ENCODE peak calls at places on chromosomes 12 and 14, in eight cellular contexts. F, T, B, Y, J, S, O and M are unnamed samples.

GRCh38 chr14:21825147-21825743 is 151.6 kb upstream of the OR4E1 start:
- DNase-seq in S (no peak), Y (no peak), F (no peak), J (no peak), B (peak), O (peak), T (no peak), M (peak)

GRCh38 chr12:131642771-131643170 is 68.1 kb upstream of the SFSWAP start:
- DNase-seq in F (no peak), B (no peak), Y (no peak), S (no peak), J (no peak), O (no peak), T (no peak), M (no peak)

GRCh38 chr14:71143391-71144290 is 236.4 kb downstream of the PCNX1 start:
- DNase-seq in B (no peak), J (no peak), F (no peak), T (peak), S (peak), O (no peak), Y (no peak), M (no peak)

GRCh38 chr12:131020326-131020725 is 66.6 kb downstream of the ADGRD1 start:
- DNase-seq in S (no peak), B (no peak), O (no peak), Y (no peak), F (no peak), T (no peak), J (no peak), M (no peak)

GRCh38 chr12:47361389-47362031 is 281.8 kb upstream of the AMIGO2 start:
- DNase-seq in B (no peak), T (no peak), F (no peak), O (no peak), S (no peak), J (no peak), Y (peak), M (no peak)

GRCh38 chr14:91985008-91985407 is 37.5 kb upstream of the FBLN5 start:
- DNase-seq in B (no peak), O (no peak), T (peak), S (peak), Y (no peak), F (no peak), J (no peak), M (no peak)

GRCh38 chr14:59919582-59920377 is at the start of gene LRRC9:
- DNase-seq in Y (peak), S (peak), F (peak), O (peak), T (no peak), B (peak), J (no peak), M (peak)

GRCh38 chr12:108694812-108695278 is 36.5 kb downstream of the CORO1C start:
- DNase-seq in T (no peak), O (no peak), F (no peak), Y (no peak), S (no peak), B (no peak), J (no peak), M (no peak)

GRCh38 chr14:92880851-92881250 is 42.1 kb upstream of the CHGA start:
- DNase-seq in B (no peak), Y (no peak), F (no peak), J (no peak), O (peak), T (peak), S (peak), M (no peak)

GRCh38 chr12:121283388-121283787 is 13.1 kb downstream of the CAMKK2 start:
- DNase-seq in J (no peak), Y (no peak), F (no peak), S (no peak), B (no peak), T (no peak), O (no peak), M (no peak)

GRCh38 chr14:32436993-32437392 is 107.9 kb downstream of the AKAP6 start:
- DNase-seq in O (no peak), J (no peak), S (no peak), F (no peak), T (no peak), B (no peak), Y (no peak), M (no peak)

GRCh38 chr12:93753838-93754429 is 76.8 kb downstream of the CRADD start:
- DNase-seq in B (no peak), S (no peak), O (no peak), J (no peak), Y (no peak), F (no peak), T (no peak), M (no peak)

GRCh38 chr12:66196806-66197205 is 7.8 kb downstream of the IRAK3 start:
- DNase-seq in S (no peak), B (no peak), T (no peak), J (no peak), Y (no peak), F (no peak), O (no peak), M (no peak)

GRCh38 chr12:44976246-44976645 is 74.7 kb downstream of the DBX2 start:
- DNase-seq in B (no peak), T (peak), O (no peak), S (no peak), F (no peak), J (no peak), Y (no peak), M (no peak)

GRCh38 chr12:12214635-12215131 is 52.2 kb downstream of the LRP6 start:
- DNase-seq in Y (no peak), F (no peak), B (no peak), S (peak), O (no peak), T (peak), J (no peak), M (no peak)

GRCh38 chr12:48356041-48356768 is 5.5 kb upstream of the ZNF641 start:
- DNase-seq in S (no peak), Y (no peak), J (no peak), T (no peak), B (no peak), F (no peak), O (no peak), M (no peak)

GRCh38 chr12:29561736-29562135 is 64.2 kb upstream of the OVCH1 start:
- DNase-seq in F (no peak), J (no peak), O (no peak), Y (no peak), B (no peak), T (no peak), S (peak), M (no peak)

GRCh38 chr14:45891417-45892080 is 638.5 kb upstream of the MIS18BP1 start:
- DNase-seq in T (no peak), Y (peak), O (peak), B (peak), S (no peak), F (no peak), J (no peak), M (peak)

GRCh38 chr12:128083132-128083729 is 183.7 kb upstream of the TMEM132C start:
- DNase-seq in Y (no peak), T (no peak), F (no peak), S (no peak), B (no peak), J (no peak), O (no peak), M (no peak)

GRCh38 chr12:1593232-1594044 is 943 bp downstream of the FBXL14 start:
- DNase-seq in O (peak), T (no peak), F (peak), J (no peak), Y (peak), B (no peak), S (no peak), M (peak)

GRCh38 chr12:110661337-110661972 is 27.5 kb downstream of the HVCN1 start:
- DNase-seq in B (no peak), Y (no peak), S (no peak), F (peak), J (no peak), T (no peak), O (no peak), M (no peak)

GRCh38 chr12:77830502-77830901 is at the start of gene NAV3:
- DNase-seq in J (no peak), Y (no peak), T (no peak), F (no peak), B (no peak), S (peak), O (no peak), M (no peak)

GRCh38 chr12:57895337-57896138 is 45.8 kb upstream of the ATP23 start:
- DNase-seq in T (peak), Y (no peak), S (no peak), O (no peak), J (no peak), F (no peak), B (no peak), M (no peak)

GRCh38 chr12:57894577-57895292 is 46.6 kb upstream of the ATP23 start:
- DNase-seq in F (no peak), T (no peak), B (no peak), O (no peak), Y (no peak), J (no peak), S (no peak), M (no peak)

GRCh38 chr12:57892232-57892987 is 45.9 kb upstream of the CTDSP2 start:
- DNase-seq in O (no peak), S (no peak), J (no peak), F (no peak), Y (no peak), B (no peak), T (no peak), M (no peak)

GRCh38 chr12:57891639-57892228 is 45.2 kb upstream of the CTDSP2 start:
- DNase-seq in F (no peak), Y (no peak), J (no peak), B (no peak), O (no peak), S (no peak), T (no peak), M (no peak)

GRCh38 chr12:57893460-57894353 is 47.2 kb upstream of the CTDSP2 start:
- DNase-seq in O (peak), F (peak), S (peak), B (peak), J (peak), T (peak), Y (peak), M (peak)
- TF ChIP-seq CTCF in O (no peak), F (peak), S (no peak), B (no peak), J (no peak), T (no peak), Y (no peak), M (no peak)

DNA sequence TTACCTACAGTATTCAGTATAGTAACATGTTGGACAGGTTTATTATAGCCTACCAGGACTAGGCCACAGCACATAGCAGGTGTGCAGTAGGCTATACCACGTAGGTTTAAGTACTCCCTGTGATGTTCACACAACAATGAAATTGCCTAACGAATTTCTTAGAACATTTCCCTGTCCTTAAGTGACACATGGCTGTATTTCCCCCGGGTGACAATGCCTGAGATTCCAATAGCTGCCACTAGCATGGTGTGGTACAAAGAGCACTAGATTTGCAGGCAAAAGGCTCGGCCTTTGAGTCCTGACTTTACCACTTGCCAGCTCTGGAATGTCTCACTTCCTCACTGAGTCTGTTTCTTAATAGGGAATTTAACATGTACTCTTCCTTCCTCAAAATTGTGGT is 19.7 kb downstream of the PTPN21 start:
- DNase-seq in F (no peak), Y (no peak), T (no peak), B (no peak), J (no peak), S (no peak), O (peak), M (no peak)
- TF ChIP-seq CTCF in F (peak), Y (no peak), T (no peak), B (peak), J (no peak), S (no peak), O (peak), M (no peak)

DNA sequence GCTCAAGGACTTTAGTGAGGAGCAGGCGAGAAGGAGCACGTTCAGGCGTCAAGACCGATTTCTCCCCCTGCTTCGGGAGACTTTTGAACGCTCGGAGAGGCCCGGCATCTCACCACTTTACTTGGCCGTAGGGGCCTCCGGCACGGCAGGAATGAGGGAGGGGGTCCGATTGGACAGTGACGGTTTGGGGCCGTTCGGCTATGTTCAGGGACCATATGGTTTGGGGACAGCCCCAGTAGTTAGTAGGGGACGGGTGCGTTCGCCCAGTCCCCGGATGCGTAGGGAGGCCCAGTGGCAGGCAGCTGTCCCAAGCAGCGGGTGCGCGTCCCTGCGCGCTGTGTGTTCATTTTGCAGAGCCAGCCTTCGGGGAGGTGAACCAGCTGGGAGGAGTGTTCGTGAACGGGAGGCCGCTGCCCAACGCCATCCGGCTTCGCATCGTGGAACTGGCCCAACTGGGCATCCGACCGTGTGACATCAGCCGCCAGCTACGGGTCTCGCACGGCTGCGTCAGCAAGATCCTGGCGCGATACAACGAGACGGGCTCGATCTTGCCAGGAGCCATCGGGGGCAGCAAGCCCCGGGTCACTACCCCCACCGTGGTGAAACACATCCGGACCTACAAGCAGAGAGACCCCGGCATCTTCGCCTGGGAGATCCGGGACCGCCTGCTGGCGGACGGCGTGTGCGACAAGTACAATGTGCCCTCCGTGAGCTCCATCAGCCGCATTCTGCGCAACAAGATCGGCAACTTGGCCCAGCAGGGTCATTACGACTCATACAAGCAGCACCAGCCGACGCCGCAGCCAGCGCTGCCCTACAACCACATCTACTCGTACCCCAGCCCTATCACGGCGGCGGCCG is 1.1 kb downstream of the PAX9 start:
- DNase-seq in B (no peak), O (peak), Y (no peak), F (no peak), J (no peak), T (no peak), S (no peak), M (peak)
- TF ChIP-seq CTCF in B (peak), O (no peak), Y (no peak), F (no peak), J (peak), T (no peak), S (no peak), M (peak)

DNA sequence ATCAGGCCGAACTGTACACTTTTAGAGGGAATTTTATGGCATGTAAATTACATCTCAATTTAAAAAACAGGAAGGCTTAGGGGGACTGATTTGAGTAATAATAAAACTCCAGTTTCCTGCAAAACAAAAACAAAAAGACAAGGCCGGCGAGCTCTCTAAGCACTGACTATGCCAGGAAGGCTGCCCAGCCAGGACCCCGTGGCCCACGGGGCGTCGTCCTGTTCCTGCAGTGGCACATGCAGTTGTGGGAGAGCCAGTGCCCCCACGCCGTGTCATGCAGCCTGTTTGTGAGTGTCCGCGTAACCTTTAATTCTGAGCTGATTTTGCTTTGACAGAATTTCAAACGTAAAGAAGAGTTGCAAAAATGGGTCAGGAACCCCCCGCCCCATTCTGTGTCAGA is 10.5 kb downstream of the XRCC3 start:
- DNase-seq in Y (no peak), T (no peak), O (no peak), J (no peak), B (no peak), F (no peak), S (no peak), M (no peak)
- TF ChIP-seq CTCF in Y (no peak), T (no peak), O (no peak), J (no peak), B (no peak), F (no peak), S (no peak), M (no peak)

GRCh38 chr12:124720019-124720686 is 143.5 kb downstream of the SCARB1 start:
- DNase-seq in F (no peak), Y (peak), O (no peak), T (peak), J (no peak), B (no peak), S (peak), M (no peak)
- TF ChIP-seq CTCF in F (peak), Y (no peak), O (no peak), T (peak), J (peak), B (peak), S (no peak), M (no peak)

GRCh38 chr12:62438098-62438692 is 28.4 kb upstream of the MON2 start:
- DNase-seq in T (peak), O (peak), F (no peak), S (peak), Y (peak), B (peak), J (no peak), M (peak)

GRCh38 chr12:62434504-62435336 is 31.9 kb upstream of the MON2 start:
- DNase-seq in O (no peak), S (no peak), B (no peak), J (no peak), T (no peak), F (no peak), Y (no peak), M (no peak)

GRCh38 chr12:62436164-62436503 is 30.5 kb upstream of the MON2 start:
- DNase-seq in Y (no peak), J (no peak), O (no peak), F (no peak), S (no peak), T (no peak), B (no peak), M (no peak)

GRCh38 chr12:62435337-62436163 is 31.1 kb upstream of the MON2 start:
- DNase-seq in B (peak), Y (peak), S (peak), O (peak), F (peak), J (peak), T (peak), M (peak)
- TF ChIP-seq CTCF in B (peak), Y (peak), S (peak), O (peak), F (peak), J (peak), T (peak), M (peak)

GRCh38 chr14:43898709-43899108 is 608.4 kb downstream of the FSCB start:
- DNase-seq in F (no peak), S (peak), T (no peak), B (no peak), J (no peak), O (no peak), Y (no peak), M (no peak)
- TF ChIP-seq CTCF in F (no peak), S (no peak), T (no peak), B (peak), J (no peak), O (peak), Y (no peak), M (no peak)

DNA sequence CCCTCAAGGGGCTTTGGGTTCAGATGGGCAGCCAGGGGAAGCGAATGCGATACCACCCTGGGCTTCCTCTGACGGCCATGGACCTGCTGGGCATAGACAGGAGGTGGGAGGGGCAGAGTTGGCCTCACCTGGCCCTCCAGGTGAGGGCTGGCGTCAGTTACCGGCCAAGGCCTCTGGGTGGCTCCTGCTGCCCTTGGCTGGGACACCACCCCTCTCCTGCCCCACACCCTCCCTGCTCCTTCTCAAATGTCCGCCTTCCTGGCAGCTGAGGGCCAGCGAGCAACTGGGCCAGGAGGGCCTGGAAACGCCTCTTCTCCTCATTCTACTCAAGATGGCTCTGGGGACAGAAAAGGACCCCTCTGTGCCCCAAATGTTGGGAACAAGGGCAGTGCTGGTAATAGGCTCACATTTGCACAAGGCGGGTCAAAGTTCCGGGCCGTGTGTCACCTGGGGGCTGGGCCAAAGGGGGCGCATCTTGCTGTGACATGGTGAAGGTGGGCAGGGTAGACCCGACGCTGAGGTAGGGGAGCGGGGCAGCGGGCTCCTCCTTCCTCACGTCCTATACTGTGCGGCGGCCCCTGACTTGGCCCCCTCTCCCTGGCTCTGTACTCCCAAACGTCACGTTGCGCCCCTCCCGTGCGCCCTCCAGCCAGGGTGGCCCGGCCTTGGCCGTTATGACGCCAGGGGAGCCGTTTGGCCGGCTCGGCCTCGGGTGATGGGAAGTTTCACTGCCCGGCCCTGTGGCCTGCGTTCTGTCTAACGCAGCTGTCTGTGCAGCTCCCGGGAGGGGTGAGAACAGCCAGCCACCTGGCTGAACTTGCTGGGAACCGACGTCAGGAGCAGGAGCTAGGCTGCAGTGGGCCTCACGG is 18.1 kb upstream of the DLK1 start:
- DNase-seq in F (peak), S (peak), J (no peak), B (no peak), O (peak), T (no peak), Y (peak), M (peak)
- TF ChIP-seq CTCF in F (no peak), S (no peak), J (no peak), B (no peak), O (peak), T (no peak), Y (no peak), M (no peak)